ENCODE peak calls at places on chromosome 12, in four cellular contexts. M is SK-N-SH, W is K562, A is HepG2. S is an unnamed sample.

GRCh38 chr12:13205809-13206559 is 9.5 kb downstream of the EMP1 start:
- DNase-seq in M (no peak), W (no peak), A (no peak), S (no peak)

GRCh38 chr12:99996095-99996494 is 11.4 kb upstream of the ANKS1B start:
- DNase-seq in M (no peak), W (no peak), A (peak), S (no peak)

GRCh38 chr12:4279120-4279690 is 5.6 kb downstream of the CCND2 start:
- DNase-seq in M (no peak), W (no peak), A (no peak), S (no peak)

GRCh38 chr12:32230607-32230982 is 123.9 kb downstream of the BICD1 start:
- DNase-seq in M (peak), W (no peak), A (no peak), S (no peak)

GRCh38 chr12:45629292-45629691 is 100.2 kb upstream of the ARID2 start:
- DNase-seq in M (no peak), W (no peak), A (no peak), S (no peak)

GRCh38 chr12:6914246-6914947 is at the start of gene ENO2:
- DNase-seq in M (peak), W (peak), A (peak), S (no peak)

GRCh38 chr12:49109631-49110172 is 945 bp downstream of the LMBR1L start:
- DNase-seq in M (peak), W (no peak), A (no peak), S (no peak)

GRCh38 chr12:5343711-5344110 is 88.2 kb upstream of the NTF3 start:
- DNase-seq in M (no peak), W (no peak), A (no peak), S (no peak)

GRCh38 chr12:14903386-14904098 is 17.9 kb upstream of the MGP start:
- DNase-seq in M (no peak), W (no peak), A (no peak), S (no peak)

GRCh38 chr12:88775742-88776151 is 195.5 kb upstream of the KITLG start:
- DNase-seq in M (no peak), W (no peak), A (no peak), S (no peak)

GRCh38 chr12:23380419-23381100 is 568.9 kb downstream of the SOX5 start:
- DNase-seq in M (no peak), W (no peak), A (no peak), S (no peak)

GRCh38 chr12:74922642-74923041 is 287.0 kb downstream of the KCNC2 start:
- DNase-seq in M (no peak), W (no peak), A (no peak), S (no peak)
- TF ChIP-seq NFIC in M (no peak), W (no peak), A (no peak), S (no peak)

DNA sequence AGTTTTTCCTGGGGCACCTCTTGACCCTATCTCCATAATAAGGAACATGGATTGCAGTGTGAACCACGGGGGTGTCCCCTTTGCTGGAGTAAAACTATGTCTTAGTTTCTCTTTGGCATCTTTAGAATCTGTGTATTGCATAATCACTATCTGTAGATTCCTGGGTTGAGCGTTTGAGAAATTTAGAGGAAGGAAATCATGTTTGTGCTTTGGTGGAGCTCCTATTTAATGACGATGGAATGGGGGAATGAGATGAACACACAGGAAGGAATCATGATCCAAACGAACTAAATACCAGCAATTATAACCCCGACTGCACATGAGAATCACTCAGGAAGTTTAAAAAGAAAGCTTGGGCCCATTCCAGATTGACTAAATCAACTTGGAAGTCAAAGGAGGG is 1.3 kb upstream of the MYG1 start:
- DNase-seq in M (no peak), W (no peak), A (no peak), S (no peak)
- TF ChIP-seq NFIC in M (no peak), W (no peak), A (no peak), S (no peak)

DNA sequence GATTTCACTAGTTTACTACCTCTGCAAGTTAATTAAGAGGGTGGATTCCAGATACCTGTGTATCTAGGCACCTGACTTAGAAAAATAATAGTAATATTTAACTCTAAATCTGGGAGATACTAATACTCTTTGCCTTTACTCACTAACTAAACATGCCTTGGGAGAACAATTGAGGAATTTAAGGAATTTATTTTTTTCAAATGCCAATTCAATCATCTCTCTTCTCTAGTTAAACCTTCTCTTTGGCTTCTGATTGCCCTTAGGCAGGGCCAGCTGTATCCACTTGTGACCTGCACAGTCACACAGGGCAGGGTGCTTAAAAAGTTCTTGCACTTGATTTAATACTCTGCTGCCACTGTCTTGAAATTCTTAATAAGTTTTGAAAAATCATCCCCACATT is 142.4 kb downstream of the PLCZ1 start:
- DNase-seq in M (no peak), W (no peak), A (no peak), S (no peak)
- TF ChIP-seq NFIC in M (no peak), W (no peak), A (no peak), S (no peak)

GRCh38 chr12:92612611-92613010 is 90.2 kb upstream of the PLEKHG7 start:
- DNase-seq in M (no peak), W (no peak), A (no peak), S (no peak)
- TF ChIP-seq NFIC in M (no peak), W (no peak), A (no peak), S (no peak)

DNA sequence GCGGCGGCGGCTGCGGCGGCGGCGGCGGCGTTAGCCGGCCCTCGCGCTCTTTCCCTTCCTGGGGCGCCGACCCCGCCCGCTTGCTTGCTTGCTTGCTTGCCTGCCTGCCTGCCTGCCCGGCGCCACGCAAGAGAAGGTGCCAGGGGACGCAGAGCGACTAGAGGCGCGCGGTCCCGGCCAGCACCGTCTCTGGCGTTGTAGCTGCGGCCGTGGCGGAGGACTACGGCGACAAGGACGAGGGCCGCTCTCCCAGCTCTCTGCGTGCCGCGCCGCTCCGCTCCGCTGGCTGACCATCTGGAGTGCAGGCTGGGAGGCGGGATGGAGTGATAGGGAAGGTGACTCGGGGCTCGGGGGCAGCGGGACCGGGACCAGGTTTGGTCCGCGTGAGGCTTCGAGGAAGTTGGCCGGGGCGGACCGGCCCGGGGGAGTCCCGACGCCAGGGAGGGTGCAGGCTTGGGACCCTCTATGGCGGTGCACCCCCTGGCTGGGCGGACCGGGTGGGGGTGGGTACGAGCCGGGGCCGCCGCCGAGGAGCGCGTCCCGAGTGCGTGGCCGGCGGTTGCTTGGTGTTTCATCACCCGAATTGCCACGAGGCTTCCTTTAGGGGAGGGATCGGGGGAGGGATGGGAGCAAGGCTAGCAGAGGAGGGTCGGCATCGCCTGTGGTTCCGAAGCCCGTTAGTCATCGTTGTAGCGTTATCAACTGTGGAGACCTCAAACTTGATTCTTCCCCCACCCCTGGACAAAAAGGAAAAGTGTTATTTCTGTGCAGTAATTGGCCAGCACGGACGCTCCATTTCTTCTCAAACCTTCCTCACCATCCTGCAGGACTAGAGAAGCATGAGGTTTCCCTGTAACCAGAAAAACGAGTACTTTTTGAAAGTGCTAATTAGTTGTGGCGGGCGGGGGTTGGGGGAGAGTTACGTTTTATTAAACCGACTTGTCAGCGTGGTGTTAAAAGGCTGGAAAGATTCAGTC is 566 bp downstream of the XPOT start:
- DNase-seq in M (peak), W (peak), A (peak), S (no peak)
- TF ChIP-seq NFIC in M (no peak), W (peak), A (no peak), S (no peak)

DNA sequence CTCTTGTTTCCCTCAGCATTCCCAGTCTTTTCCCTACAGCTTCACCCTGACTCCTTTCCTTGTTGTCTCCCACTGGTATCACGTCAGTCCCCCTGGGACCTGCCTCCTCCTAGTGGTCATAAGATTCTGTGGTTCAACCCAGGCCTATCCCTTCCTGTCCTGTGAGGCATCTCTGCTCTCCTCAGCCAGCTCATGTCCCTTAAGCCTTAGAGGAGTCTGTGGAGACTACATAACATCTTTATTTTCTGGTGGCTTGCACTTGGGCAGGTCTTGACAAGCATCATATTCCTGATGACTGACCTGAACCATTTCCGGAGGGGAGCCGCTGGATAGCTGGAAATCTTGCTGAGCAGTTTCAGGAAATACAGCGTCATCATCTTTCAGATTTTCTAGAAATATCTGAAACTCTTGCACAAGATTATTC is 698 bp downstream of the C12orf71 start:
- DNase-seq in M (no peak), W (no peak), A (peak), S (no peak)
- TF ChIP-seq NFIC in M (no peak), W (no peak), A (no peak), S (no peak)

GRCh38 chr12:131441638-131442336 is 269.1 kb upstream of the SFSWAP start:
- DNase-seq in M (no peak), W (no peak), A (no peak), S (no peak)

GRCh38 chr12:131442337-131442918 is 268.5 kb upstream of the SFSWAP start:
- DNase-seq in M (no peak), W (no peak), A (no peak), S (no peak)

GRCh38 chr12:131445184-131445974 is 265.5 kb upstream of the SFSWAP start:
- DNase-seq in M (no peak), W (no peak), A (no peak), S (no peak)

GRCh38 chr12:131444220-131445164 is 266.4 kb upstream of the SFSWAP start:
- DNase-seq in M (no peak), W (no peak), A (no peak), S (no peak)

DNA sequence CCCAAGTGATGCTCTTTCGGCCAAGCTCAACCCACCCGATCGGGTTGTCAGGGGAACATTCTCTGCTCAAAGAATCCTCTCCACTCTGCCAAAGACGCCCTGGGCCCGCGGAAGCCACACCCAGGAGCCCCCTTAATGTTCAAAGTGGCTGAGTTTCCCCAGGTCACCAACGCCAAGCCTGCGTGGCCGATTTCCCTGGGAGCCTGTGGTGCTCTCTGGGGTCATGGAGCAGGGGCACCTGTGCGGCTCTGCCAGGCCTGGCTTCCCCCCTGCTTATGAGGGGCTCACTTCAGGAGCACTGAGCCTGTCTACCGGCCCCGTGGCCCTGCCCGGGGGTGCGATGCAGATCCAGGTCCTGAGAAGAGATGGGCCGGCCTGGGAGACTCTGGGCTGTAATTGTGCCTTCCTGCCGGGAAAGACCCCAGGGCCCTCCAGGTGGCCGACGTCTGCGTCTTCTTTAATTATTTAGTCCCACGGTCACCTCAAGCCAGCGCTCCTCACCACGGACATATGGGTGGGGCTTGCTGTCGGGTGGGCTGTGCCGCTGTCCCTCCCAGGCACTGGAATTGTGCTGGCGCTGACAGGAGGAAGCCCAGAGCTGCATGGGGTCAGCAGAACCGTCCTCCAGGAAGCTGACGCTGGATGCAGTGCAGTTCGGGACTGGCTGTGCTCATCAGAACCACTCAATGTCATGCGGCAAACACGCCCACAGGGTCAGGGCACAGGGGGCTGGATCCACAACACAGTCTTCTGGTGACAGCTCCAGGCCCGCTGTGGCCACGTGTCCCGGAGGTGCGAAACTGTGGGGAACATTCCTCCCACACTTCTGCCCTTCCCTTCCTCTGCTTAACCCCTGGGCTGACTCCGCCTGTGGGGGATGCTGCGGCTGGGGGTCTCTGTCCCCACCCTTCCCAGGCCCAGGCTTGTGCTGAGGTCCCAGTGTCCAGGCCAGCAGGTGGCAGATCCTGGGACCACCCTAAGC is 267.6 kb upstream of the SFSWAP start:
- DNase-seq in M (no peak), W (no peak), A (no peak), S (no peak)
- TF ChIP-seq NFIC in M (no peak), W (no peak), A (no peak), S (no peak)

GRCh38 chr12:43692064-43692463 is 66.5 kb downstream of the PUS7L start:
- DNase-seq in M (no peak), W (no peak), A (no peak), S (no peak)
- TF ChIP-seq NFIC in M (no peak), W (no peak), A (no peak), S (no peak)

GRCh38 chr12:111322336-111323250 is 46.3 kb downstream of the PHETA1 start:
- DNase-seq in M (no peak), W (no peak), A (no peak), S (no peak)
- TF ChIP-seq NFIC in M (no peak), W (no peak), A (no peak), S (no peak)

GRCh38 chr12:664075-664778 is 982 bp upstream of the NINJ2 start:
- DNase-seq in M (no peak), W (no peak), A (no peak), S (no peak)
- TF ChIP-seq NFIC in M (no peak), W (no peak), A (no peak), S (no peak)